ENCODE peak calls at places on chromosome 18, in six cellular contexts. One of them, this sample, is unnamed. For H3K4me1, the result is how much of the 10 kb centered on the place peaks cover.

GRCh38 chr18:21167641-21168372 is 56.2 kb upstream of the ROCK1 start:
- DNase-seq in IMR-90: no peak
- DNase-seq in heart right ventricle: no peak
- DNase-seq in PC-9: peak
- DNase-seq in ascending aorta: no peak
- DNase-seq in CD8-positive, alpha-beta T cell: no peak
- DNase-seq in this sample: no peak

GRCh38 chr18:36448384-36449290 is 151.1 kb downstream of the FHOD3 start:
- DNase-seq in ascending aorta: no peak
- DNase-seq in PC-9: no peak
- DNase-seq in heart right ventricle: no peak
- DNase-seq in IMR-90: no peak
- DNase-seq in CD8-positive, alpha-beta T cell: no peak
- DNase-seq in this sample: no peak

GRCh38 chr18:76565238-76566173 is 70.5 kb upstream of the ZNF516 start:
- DNase-seq in ascending aorta: peak
- DNase-seq in IMR-90: peak
- DNase-seq in heart right ventricle: peak
- DNase-seq in CD8-positive, alpha-beta T cell: no peak
- DNase-seq in PC-9: peak
- DNase-seq in this sample: peak

GRCh38 chr18:13560306-13560705 is 166.1 kb downstream of the FAM210A start:
- DNase-seq in IMR-90: no peak
- DNase-seq in ascending aorta: no peak
- DNase-seq in heart right ventricle: no peak
- DNase-seq in PC-9: no peak
- DNase-seq in CD8-positive, alpha-beta T cell: no peak
- DNase-seq in this sample: no peak

GRCh38 chr18:65659912-65660311 is 90.9 kb upstream of the CDH7 start:
- DNase-seq in ascending aorta: no peak
- DNase-seq in heart right ventricle: no peak
- DNase-seq in PC-9: peak
- DNase-seq in IMR-90: no peak
- DNase-seq in CD8-positive, alpha-beta T cell: no peak
- DNase-seq in this sample: no peak

GRCh38 chr18:49460958-49461601 is 635 bp upstream of the DYM start:
- DNase-seq in IMR-90: no peak
- DNase-seq in CD8-positive, alpha-beta T cell: no peak
- DNase-seq in ascending aorta: no peak
- DNase-seq in PC-9: no peak
- DNase-seq in heart right ventricle: no peak
- DNase-seq in this sample: no peak

GRCh38 chr18:78983530-78983929 is 3.9 kb downstream of the SALL3 start:
- DNase-seq in IMR-90: no peak
- DNase-seq in CD8-positive, alpha-beta T cell: no peak
- DNase-seq in PC-9: no peak
- DNase-seq in ascending aorta: no peak
- DNase-seq in heart right ventricle: no peak
- DNase-seq in this sample: no peak

GRCh38 chr18:23401400-23402347 is 51.4 kb upstream of the RIOK3 start:
- DNase-seq in CD8-positive, alpha-beta T cell: no peak
- DNase-seq in ascending aorta: no peak
- DNase-seq in PC-9: peak
- DNase-seq in heart right ventricle: no peak
- DNase-seq in IMR-90: peak
- DNase-seq in this sample: peak

GRCh38 chr18:49944681-49945080 is 131.3 kb upstream of the ACAA2 start:
- DNase-seq in heart right ventricle: peak
- DNase-seq in ascending aorta: no peak
- DNase-seq in PC-9: no peak
- DNase-seq in CD8-positive, alpha-beta T cell: no peak
- DNase-seq in IMR-90: peak
- DNase-seq in this sample: no peak

GRCh38 chr18:34219651-34220050 is 5.1 kb downstream of the NOL4 start:
- DNase-seq in ascending aorta: no peak
- DNase-seq in IMR-90: no peak
- DNase-seq in PC-9: no peak
- DNase-seq in CD8-positive, alpha-beta T cell: no peak
- DNase-seq in heart right ventricle: no peak
- DNase-seq in this sample: no peak

GRCh38 chr18:49558356-49558755 is 3.5 kb upstream of the LIPG start:
- DNase-seq in CD8-positive, alpha-beta T cell: no peak
- DNase-seq in ascending aorta: no peak
- DNase-seq in heart right ventricle: no peak
- DNase-seq in PC-9: no peak
- DNase-seq in IMR-90: no peak
- DNase-seq in this sample: no peak

GRCh38 chr18:35581555-35582309 is at the start of gene GALNT1:
- DNase-seq in heart right ventricle: peak
- DNase-seq in ascending aorta: no peak
- DNase-seq in PC-9: no peak
- DNase-seq in IMR-90: peak
- DNase-seq in CD8-positive, alpha-beta T cell: no peak
- DNase-seq in this sample: peak

GRCh38 chr18:2981212-2981728 is 31.7 kb downstream of the LPIN2 start:
- DNase-seq in heart right ventricle: no peak
- DNase-seq in PC-9: peak
- DNase-seq in CD8-positive, alpha-beta T cell: no peak
- DNase-seq in IMR-90: peak
- DNase-seq in ascending aorta: no peak
- DNase-seq in this sample: no peak

GRCh38 chr18:48060346-48060745 is 129.9 kb upstream of the SMAD2 start:
- DNase-seq in PC-9: no peak
- DNase-seq in ascending aorta: no peak
- DNase-seq in CD8-positive, alpha-beta T cell: no peak
- DNase-seq in heart right ventricle: no peak
- DNase-seq in IMR-90: no peak
- DNase-seq in this sample: no peak

GRCh38 chr18:45441110-45441842 is 174.0 kb upstream of the SLC14A2 start:
- DNase-seq in ascending aorta: no peak
- DNase-seq in IMR-90: peak
- DNase-seq in heart right ventricle: no peak
- DNase-seq in PC-9: no peak
- DNase-seq in CD8-positive, alpha-beta T cell: no peak
- DNase-seq in this sample: no peak

GRCh38 chr18:33576999-33577687 is 876 bp upstream of the ASXL3 start:
- DNase-seq in PC-9: no peak
- DNase-seq in IMR-90: no peak
- DNase-seq in ascending aorta: no peak
- DNase-seq in heart right ventricle: no peak
- DNase-seq in CD8-positive, alpha-beta T cell: no peak
- DNase-seq in this sample: no peak

GRCh38 chr18:22293417-22293816 is 124.0 kb downstream of the GATA6 start:
- DNase-seq in CD8-positive, alpha-beta T cell: no peak
- DNase-seq in IMR-90: no peak
- DNase-seq in heart right ventricle: no peak
- DNase-seq in PC-9: no peak
- DNase-seq in ascending aorta: no peak
- DNase-seq in this sample: no peak

GRCh38 chr18:57439617-57439975 is 4.4 kb downstream of the ONECUT2 start:
- DNase-seq in IMR-90: no peak
- DNase-seq in CD8-positive, alpha-beta T cell: no peak
- DNase-seq in heart right ventricle: no peak
- DNase-seq in PC-9: no peak
- DNase-seq in ascending aorta: no peak
- DNase-seq in this sample: no peak

GRCh38 chr18:12839526-12840196 is 44.4 kb downstream of the PTPN2 start:
- DNase-seq in CD8-positive, alpha-beta T cell: no peak
- DNase-seq in PC-9: no peak
- DNase-seq in heart right ventricle: no peak
- DNase-seq in IMR-90: no peak
- DNase-seq in ascending aorta: no peak
- DNase-seq in this sample: no peak

GRCh38 chr18:69953191-69953590 is 5.5 kb upstream of the CD226 start:
- DNase-seq in ascending aorta: no peak
- DNase-seq in PC-9: no peak
- DNase-seq in CD8-positive, alpha-beta T cell: no peak
- DNase-seq in IMR-90: no peak
- DNase-seq in heart right ventricle: no peak
- DNase-seq in this sample: no peak

GRCh38 chr18:69956037-69956436 is 8.4 kb upstream of the CD226 start:
- DNase-seq in IMR-90: no peak
- DNase-seq in heart right ventricle: no peak
- DNase-seq in ascending aorta: no peak
- DNase-seq in PC-9: no peak
- DNase-seq in CD8-positive, alpha-beta T cell: no peak
- DNase-seq in this sample: no peak

GRCh38 chr18:69957071-69957620 is 9.5 kb upstream of the CD226 start:
- DNase-seq in PC-9: no peak
- DNase-seq in IMR-90: no peak
- DNase-seq in ascending aorta: no peak
- DNase-seq in heart right ventricle: no peak
- DNase-seq in CD8-positive, alpha-beta T cell: no peak
- DNase-seq in this sample: no peak

GRCh38 chr18:69956655-69957054 is 9.0 kb upstream of the CD226 start:
- DNase-seq in IMR-90: no peak
- DNase-seq in CD8-positive, alpha-beta T cell: no peak
- DNase-seq in PC-9: no peak
- DNase-seq in ascending aorta: no peak
- DNase-seq in heart right ventricle: no peak
- DNase-seq in this sample: no peak

GRCh38 chr18:69954719-69955118 is 7.0 kb upstream of the CD226 start:
- DNase-seq in IMR-90: no peak
- DNase-seq in CD8-positive, alpha-beta T cell: no peak
- DNase-seq in ascending aorta: no peak
- DNase-seq in heart right ventricle: no peak
- DNase-seq in PC-9: no peak
- DNase-seq in this sample: no peak
- H3K4me1 ChIP-seq in IMR-90: under half
- H3K4me1 ChIP-seq in CD8-positive, alpha-beta T cell: under half
- H3K4me1 ChIP-seq in ascending aorta: under half
- H3K4me1 ChIP-seq in heart right ventricle: under half
- H3K4me1 ChIP-seq in PC-9: under half
- H3K4me1 ChIP-seq in this sample: under half

GRCh38 chr18:11322716-11323115 is 173.3 kb upstream of the PIEZO2 start:
- DNase-seq in ascending aorta: no peak
- DNase-seq in PC-9: no peak
- DNase-seq in IMR-90: no peak
- DNase-seq in CD8-positive, alpha-beta T cell: no peak
- DNase-seq in heart right ventricle: no peak
- DNase-seq in this sample: no peak
- H3K27ac ChIP-seq in ascending aorta: no peak
- H3K27ac ChIP-seq in PC-9: no peak
- H3K27ac ChIP-seq in IMR-90: no peak
- H3K27ac ChIP-seq in CD8-positive, alpha-beta T cell: no peak
- H3K27ac ChIP-seq in heart right ventricle: no peak
- H3K27ac ChIP-seq in this sample: no peak

DNA sequence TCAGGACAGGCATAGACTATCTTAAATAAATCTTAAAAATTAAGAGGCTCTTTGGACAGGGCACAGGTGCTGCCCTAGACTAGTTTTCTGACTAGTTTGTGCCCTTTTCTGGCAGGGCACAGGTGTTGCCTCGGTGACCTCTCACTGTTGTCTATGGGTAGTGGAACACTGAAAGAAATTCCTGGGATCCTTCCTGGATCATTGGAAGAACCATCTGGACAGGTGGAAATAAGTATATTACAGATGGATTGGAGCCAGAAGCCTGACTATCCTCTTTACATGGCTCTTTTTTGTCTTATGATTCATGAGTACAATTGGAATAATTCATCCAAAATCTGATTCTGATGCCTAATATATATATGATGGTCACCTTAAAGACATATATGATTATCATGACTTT is 286.6 kb downstream of the RIT2 start:
- DNase-seq in ascending aorta: no peak
- DNase-seq in IMR-90: no peak
- DNase-seq in PC-9: no peak
- DNase-seq in CD8-positive, alpha-beta T cell: no peak
- DNase-seq in heart right ventricle: no peak
- DNase-seq in this sample: no peak
- TF ChIP-seq CTCF in ascending aorta: no peak
- TF ChIP-seq CTCF in IMR-90: no peak
- TF ChIP-seq CTCF in PC-9: no peak
- TF ChIP-seq CTCF in CD8-positive, alpha-beta T cell: no peak
- TF ChIP-seq CTCF in heart right ventricle: no peak
- TF ChIP-seq CTCF in this sample: no peak

DNA sequence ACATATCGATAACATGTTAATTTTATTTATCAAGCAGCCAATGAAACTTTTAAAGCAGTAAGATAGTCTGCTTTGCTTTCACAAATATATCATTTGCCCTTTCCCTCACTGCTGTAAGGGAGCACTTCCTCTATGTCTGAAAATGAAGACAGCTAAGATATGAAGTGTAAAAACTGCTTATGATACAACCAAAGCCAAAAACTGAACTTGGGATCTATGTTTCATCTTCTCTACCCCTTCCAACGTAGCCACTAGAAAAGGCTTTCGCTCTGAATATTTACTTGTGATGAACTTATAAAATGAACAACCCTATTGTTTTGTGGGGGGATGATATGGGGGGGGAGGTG is 140.3 kb downstream of the TCF4 start:
- DNase-seq in PC-9: no peak
- DNase-seq in CD8-positive, alpha-beta T cell: no peak
- DNase-seq in ascending aorta: no peak
- DNase-seq in IMR-90: no peak
- DNase-seq in heart right ventricle: no peak
- DNase-seq in this sample: no peak
- H3K4me1 ChIP-seq in PC-9: under half
- H3K4me1 ChIP-seq in CD8-positive, alpha-beta T cell: under half
- H3K4me1 ChIP-seq in ascending aorta: under half
- H3K4me1 ChIP-seq in IMR-90: under half
- H3K4me1 ChIP-seq in heart right ventricle: under half
- H3K4me1 ChIP-seq in this sample: under half

This sample was measured in lower lobe of right lung.